ENCODE peak calls at places on chromosomes 2 and 18, in eight cellular contexts. J, Z, G, B, E, P, W and K are unnamed samples.

GRCh38 chr2:170531876-170532275 is 183.3 kb upstream of the SP5 start:
- DNase-seq in W (no peak), J (no peak), E (no peak), B (no peak), G (no peak), Z (no peak), P (no peak), K (no peak)

GRCh38 chr2:237405605-237406004 is 8.4 kb downstream of the COL6A3 start:
- DNase-seq in P (no peak), Z (no peak), G (no peak), E (no peak), B (no peak), J (no peak), W (peak; percentile 13), K (no peak)

GRCh38 chr2:181904022-181904632 is 12.6 kb downstream of the ITPRID2 start:
- DNase-seq in W (peak; percentile 50), B (peak; percentile 81), E (peak; percentile 51), Z (no peak), J (peak; percentile 38), G (peak; percentile 62), P (peak; percentile 15), K (peak; percentile 39)

GRCh38 chr2:182631299-182631698 is 84.8 kb upstream of the DNAJC10 start:
- DNase-seq in J (no peak), W (no peak), Z (no peak), E (no peak), B (no peak), G (no peak), P (no peak), K (no peak)

GRCh38 chr2:140586379-140586778 is 1544.4 kb downstream of the LRP1B start:
- DNase-seq in Z (peak; percentile 76), B (peak; percentile 44), E (peak; percentile 82), G (peak; percentile 80), P (peak; percentile 27), J (no peak), W (peak; percentile 30), K (peak; percentile 8)

GRCh38 chr18:45324489-45325111 is 290.7 kb upstream of the SLC14A2 start:
- DNase-seq in G (peak; percentile 38), B (no peak), P (no peak), W (peak; percentile 8), Z (peak; percentile 38), J (no peak), E (peak; percentile 74), K (peak; percentile 82)

GRCh38 chr2:156322103-156322671 is 10.3 kb downstream of the NR4A2 start:
- DNase-seq in P (no peak), J (no peak), W (no peak), E (no peak), G (no peak), B (no peak), Z (no peak), K (no peak)

GRCh38 chr2:236825989-236826510 is 256.4 kb downstream of the ACKR3 start:
- DNase-seq in B (no peak), W (no peak), J (no peak), P (no peak), G (no peak), E (no peak), Z (no peak), K (no peak)

GRCh38 chr18:48475635-48476549 is 62.9 kb upstream of the CTIF start:
- DNase-seq in P (peak; percentile 66), Z (peak; percentile 81), J (peak; percentile 37), G (peak; percentile 88), E (peak; percentile 88), W (peak; percentile 82), B (peak; percentile 86), K (peak; percentile 85)

GRCh38 chr2:121237980-121238665 is 46.9 kb downstream of the TFCP2L1 start:
- DNase-seq in P (no peak), E (peak; percentile 87), W (no peak), J (no peak), B (no peak), G (no peak), Z (no peak), K (peak; percentile 7)

GRCh38 chr2:75241696-75242095 is 42.4 kb upstream of the TACR1 start:
- DNase-seq in Z (no peak), G (peak; percentile 62), W (peak; percentile 43), P (no peak), J (no peak), B (peak; percentile 70), E (peak; percentile 69), K (peak; percentile 13)

GRCh38 chr2:121663458-121663857 is 14.2 kb upstream of the CLASP1 start:
- DNase-seq in B (no peak), W (no peak), Z (no peak), J (no peak), G (no peak), E (no peak), P (no peak), K (no peak)

GRCh38 chr2:171404258-171404657 is 29.5 kb downstream of the METTL8 start:
- DNase-seq in E (no peak), W (peak; percentile 79), G (no peak), Z (no peak), B (no peak), J (no peak), P (peak; percentile 9), K (peak; percentile 87)

GRCh38 chr2:235553696-235554100 is 59.9 kb downstream of the AGAP1 start:
- DNase-seq in P (no peak), W (no peak), B (no peak), G (no peak), Z (no peak), J (no peak), E (no peak), K (peak; percentile 54)

GRCh38 chr2:224904390-224904789 is 137.9 kb downstream of the DOCK10 start:
- DNase-seq in J (no peak), G (no peak), E (no peak), W (peak; percentile 68), Z (no peak), P (no peak), B (no peak), K (peak; percentile 54)

GRCh38 chr2:119451336-119452050 is 19.8 kb downstream of the TMEM37 start:
- DNase-seq in B (no peak), E (no peak), J (no peak), P (no peak), W (no peak), Z (no peak), G (no peak), K (no peak)

GRCh38 chr2:119449526-119449925 is 17.9 kb downstream of the TMEM37 start:
- DNase-seq in W (no peak), E (no peak), B (no peak), G (no peak), Z (no peak), J (no peak), P (no peak), K (no peak)

GRCh38 chr2:119453972-119454593 is 22.4 kb downstream of the TMEM37 start:
- DNase-seq in W (no peak), P (no peak), E (no peak), J (no peak), Z (no peak), G (no peak), B (no peak), K (no peak)

GRCh38 chr2:119460076-119460475 is 28.4 kb downstream of the TMEM37 start:
- DNase-seq in P (no peak), J (no peak), B (no peak), E (no peak), W (no peak), G (no peak), Z (no peak), K (no peak)

GRCh38 chr2:119455066-119455718 is 23.5 kb downstream of the TMEM37 start:
- DNase-seq in Z (no peak), W (no peak), B (no peak), G (no peak), J (no peak), P (no peak), E (no peak), K (no peak)
- H3K4me2 ChIP-seq in Z (no peak overlapping the region), W (no peak overlapping the region), B (no peak overlapping the region), G (no peak overlapping the region), J (no peak overlapping the region), P (no peak overlapping the region), E (no peak overlapping the region), K (no peak overlapping the region)

DNA sequence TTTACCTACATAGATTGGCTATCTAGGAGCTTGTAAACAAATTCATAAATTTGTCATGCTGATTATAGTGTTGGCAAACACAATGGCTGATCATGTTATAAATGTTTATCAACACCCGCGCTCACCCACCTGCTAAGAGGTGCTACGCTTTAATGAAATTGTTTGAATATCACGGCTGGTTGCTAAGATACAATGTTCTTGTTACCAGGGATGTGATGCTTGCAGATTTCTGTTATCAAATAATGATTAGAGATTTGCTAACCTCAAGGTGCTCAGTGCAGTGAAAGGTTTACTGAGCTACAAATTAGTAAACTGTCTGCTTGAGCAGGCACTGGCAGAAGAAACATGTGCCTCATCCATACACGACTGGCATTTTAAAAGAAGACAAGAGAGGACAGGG is 160.0 kb upstream of the ZEB2 start:
- DNase-seq in G (no peak), Z (no peak), W (no peak), E (peak; percentile 59), P (no peak), J (no peak), B (peak; percentile 90), K (no peak)
- H3K4me2 ChIP-seq in G (no peak overlapping the region), Z (no peak overlapping the region), W (no peak overlapping the region), E (no peak overlapping the region), P (no peak overlapping the region), J (no peak overlapping the region), B (peak overlapping the region; percentile 74), K (no peak overlapping the region)

GRCh38 chr2:149370061-149370775 is 39.8 kb downstream of the LYPD6 start:
- DNase-seq in J (no peak), W (no peak), G (no peak), E (no peak), P (no peak), B (no peak), Z (no peak), K (no peak)

GRCh38 chr2:149365826-149366583 is 35.6 kb downstream of the LYPD6 start:
- DNase-seq in E (peak; percentile 35), P (no peak), W (peak; percentile 4), J (no peak), B (no peak), Z (no peak), G (no peak), K (peak; percentile 24)

GRCh38 chr2:149360106-149360505 is 29.7 kb downstream of the LYPD6 start:
- DNase-seq in W (no peak), P (no peak), E (peak; percentile 73), G (no peak), J (no peak), B (no peak), Z (no peak), K (peak; percentile 30)

GRCh38 chr2:149363953-149364352 is 33.6 kb downstream of the LYPD6 start:
- DNase-seq in J (no peak), P (no peak), Z (no peak), B (no peak), W (no peak), E (peak; percentile 54), G (no peak), K (peak; percentile 40)

GRCh38 chr2:149364839-149365238 is 34.5 kb downstream of the LYPD6 start:
- DNase-seq in G (no peak), B (no peak), J (no peak), W (no peak), Z (no peak), P (no peak), E (no peak), K (no peak)
- H3K4me2 ChIP-seq in G (no peak overlapping the region), B (no peak overlapping the region), J (no peak overlapping the region), W (no peak overlapping the region), Z (no peak overlapping the region), P (no peak overlapping the region), E (no peak overlapping the region), K (no peak overlapping the region)

DNA sequence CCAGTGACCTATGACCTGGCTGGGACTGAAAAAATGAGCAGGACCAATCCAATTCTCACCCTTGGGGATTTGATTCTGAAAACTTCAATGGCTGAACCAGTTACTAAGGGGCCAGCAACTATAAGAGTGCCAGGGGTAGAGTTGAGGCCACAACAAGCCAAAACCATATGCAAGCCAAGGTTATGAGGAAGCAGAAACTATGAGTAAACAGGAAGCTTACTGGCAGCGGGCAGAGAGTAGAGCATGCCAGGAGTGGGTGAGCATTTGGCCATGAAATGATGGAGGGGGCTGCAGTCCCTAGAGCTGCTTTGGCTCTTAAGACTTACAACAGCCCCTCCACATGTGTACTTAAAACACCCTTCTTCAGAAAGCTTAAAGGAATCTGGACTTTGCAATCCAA is 82.4 kb downstream of the RBMS1 start:
- DNase-seq in B (no peak), J (no peak), P (no peak), W (no peak), E (no peak), Z (no peak), G (no peak), K (peak; percentile 66)
- H3K4me2 ChIP-seq in B (no peak overlapping the region), J (no peak overlapping the region), P (peak overlapping the region; percentile 46), W (peak overlapping the region; percentile 57), E (no peak overlapping the region), Z (no peak overlapping the region), G (no peak overlapping the region), K (peak overlapping the region; percentile 68)